ENCODE peak calls at places on chromosomes 13 and 19, in four cellular contexts. L is GM23338, T is mesenchymal stem cell, E is colonic mucosa. P is an unnamed sample.
A peak's percentile ranks its signal among the peaks of the same experiment; 100 is the strongest.

GRCh38 chr13:111269508-111269907 is 50.9 kb upstream of the TEX29 start:
- DNase-seq in E (no peak), L (peak; percentile 28), T (no peak), P (no peak)

GRCh38 chr13:50668044-50668443 is 175.4 kb downstream of the DLEU7 start:
- DNase-seq in L (no peak), E (no peak), T (no peak), P (no peak)

GRCh38 chr19:42455621-42456081 is 12.9 kb upstream of the CXCL17 start:
- DNase-seq in E (peak; percentile 82), T (no peak), L (no peak), P (no peak)

GRCh38 chr19:28424662-28425430 is 788.1 kb downstream of the UQCRFS1 start:
- DNase-seq in L (no peak), E (no peak), T (no peak), P (no peak)

GRCh38 chr19:1279782-1280341 is 4.5 kb downstream of the FAM174C start:
- DNase-seq in T (peak; percentile 85), L (peak; percentile 86), E (peak; percentile 88), P (peak; percentile 89)

GRCh38 chr13:94342436-94343242 is 136.8 kb downstream of the DCT start:
- DNase-seq in T (peak; percentile 26), E (no peak), L (no peak), P (peak; percentile 68)

GRCh38 chr13:105655046-105655445 is 880.4 kb downstream of the EFNB2 start:
- DNase-seq in T (peak; percentile 6), L (no peak), E (no peak), P (no peak)

GRCh38 chr19:41810301-41810700 is 13.9 kb downstream of the CEACAM3 start:
- DNase-seq in E (no peak), L (no peak), T (no peak), P (no peak)

GRCh38 chr19:33064117-33064777 is 441 bp downstream of the RHPN2 start:
- DNase-seq in T (peak; percentile 42), L (peak; percentile 79), E (peak; percentile 56), P (no peak)

GRCh38 chr19:19134687-19135158 is 3.6 kb downstream of the TMEM161A start:
- DNase-seq in E (peak; percentile 34), L (peak; percentile 93), T (no peak), P (no peak)

GRCh38 chr13:76019421-76020044 is 383.4 kb downstream of the LMO7 start:
- DNase-seq in L (peak; percentile 88), E (peak; percentile 23), T (no peak), P (no peak)

GRCh38 chr13:106565127-106565775 is 2.7 kb downstream of the ARGLU1 start:
- DNase-seq in E (no peak), L (no peak), T (no peak), P (no peak)

GRCh38 chr19:14507704-14508246 is 10.4 kb downstream of the DNAJB1 start:
- DNase-seq in L (no peak), T (peak; percentile 88), E (no peak), P (no peak)

GRCh38 chr13:46622918-46623256 is 69.9 kb downstream of the LRCH1 start:
- DNase-seq in L (no peak), E (peak; percentile 50), T (peak; percentile 64), P (no peak)
- H3K4me1 ChIP-seq in L (peaks cover 58% of the 10 kb centered on the region), E (peaks cover 10% of the 10 kb centered on the region), T (peaks cover 7% of the 10 kb centered on the region), P (peaks cover 11% of the 10 kb centered on the region)

DNA sequence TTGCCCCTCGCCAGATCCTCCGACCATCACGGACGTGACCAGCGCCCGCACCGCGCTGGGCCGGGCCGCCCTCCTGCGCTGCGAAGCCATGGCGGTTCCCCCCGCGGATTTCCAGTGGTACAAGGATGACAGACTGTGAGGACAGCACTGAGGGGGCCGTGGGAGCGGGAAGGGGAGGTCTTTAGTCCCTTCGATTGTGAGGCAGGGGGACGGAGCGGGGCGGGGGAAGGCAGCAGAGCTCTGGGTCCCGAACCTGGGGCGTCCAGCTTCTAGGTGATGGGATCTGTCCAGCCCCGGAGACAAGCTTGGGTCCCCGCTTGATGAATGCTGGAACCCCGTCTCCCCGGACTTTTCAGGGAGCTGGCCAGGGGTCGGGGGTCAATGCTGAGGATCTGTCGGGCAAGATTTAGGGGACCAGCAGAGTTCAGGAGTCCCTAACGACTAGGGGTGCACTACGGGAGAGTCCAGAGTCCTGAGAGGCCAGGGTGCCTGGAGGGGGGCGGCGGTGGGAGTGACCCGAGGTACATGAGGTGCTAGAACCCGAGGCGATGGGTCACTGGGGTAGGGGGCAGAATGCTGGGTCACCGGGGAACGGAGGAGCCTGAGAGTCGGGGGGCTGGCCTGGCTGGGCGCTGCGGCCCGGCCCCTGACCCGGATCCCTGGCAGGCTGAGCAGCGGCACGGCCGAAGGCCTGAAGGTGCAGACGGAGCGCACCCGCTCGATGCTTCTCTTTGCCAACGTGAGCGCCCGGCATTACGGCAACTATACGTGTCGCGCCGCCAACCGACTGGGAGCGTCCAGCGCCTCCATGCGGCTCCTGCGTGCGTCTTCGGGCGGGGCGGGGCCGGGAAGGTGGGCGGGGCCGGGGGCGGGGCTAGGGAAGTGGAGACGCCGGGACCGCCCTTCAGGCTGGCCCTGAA is 14.6 kb downstream of the VSIG10L start:
- DNase-seq in T (peak; percentile 51), L (peak; percentile 92), E (peak; percentile 61), P (no peak)
- H3K4me1 ChIP-seq in T (no peaks in the 10 kb centered on the region), L (peaks cover 10% of the 10 kb centered on the region), E (no peaks in the 10 kb centered on the region), P (peaks cover 3% of the 10 kb centered on the region)

GRCh38 chr19:49210108-49210900 is 52.7 kb downstream of the TRPM4 start:
- DNase-seq in T (peak; percentile 16), L (peak; percentile 98), E (peak; percentile 35), P (no peak)

GRCh38 chr19:49214701-49215100 is 57.1 kb downstream of the TRPM4 start:
- DNase-seq in L (no peak), E (no peak), T (no peak), P (no peak)

GRCh38 chr19:49213791-49214190 is 56.2 kb downstream of the TRPM4 start:
- DNase-seq in L (peak; percentile 80), E (no peak), T (no peak), P (no peak)

GRCh38 chr19:49210901-49211451 is 53.4 kb downstream of the TRPM4 start:
- DNase-seq in E (no peak), L (peak; percentile 62), T (no peak), P (no peak)

DNA sequence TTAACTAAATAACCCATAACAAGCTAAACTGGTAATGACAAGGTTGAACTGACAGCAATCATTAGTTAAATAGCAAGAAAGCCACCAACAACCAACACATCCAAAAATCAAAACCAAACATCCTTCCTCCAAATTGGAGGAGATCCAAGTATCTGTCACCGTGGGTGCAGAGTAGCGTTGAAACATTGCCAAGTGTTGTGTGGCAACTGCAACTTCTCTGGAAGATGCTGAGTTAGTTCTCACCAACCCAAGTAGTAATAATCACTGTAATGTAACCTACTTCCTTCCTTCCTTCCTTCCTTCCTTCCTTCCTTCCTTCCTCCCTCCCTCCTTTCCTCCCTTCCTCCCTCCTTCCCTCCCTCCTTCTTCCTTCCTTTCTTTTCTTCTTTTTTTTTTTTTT is 54.7 kb downstream of the TRPM4 start:
- DNase-seq in E (no peak), L (no peak), T (no peak), P (no peak)
- H3K4me1 ChIP-seq in E (no peaks in the 10 kb centered on the region), L (peaks cover 8% of the 10 kb centered on the region), T (peaks cover 6% of the 10 kb centered on the region), P (peaks cover 3% of the 10 kb centered on the region)

DNA sequence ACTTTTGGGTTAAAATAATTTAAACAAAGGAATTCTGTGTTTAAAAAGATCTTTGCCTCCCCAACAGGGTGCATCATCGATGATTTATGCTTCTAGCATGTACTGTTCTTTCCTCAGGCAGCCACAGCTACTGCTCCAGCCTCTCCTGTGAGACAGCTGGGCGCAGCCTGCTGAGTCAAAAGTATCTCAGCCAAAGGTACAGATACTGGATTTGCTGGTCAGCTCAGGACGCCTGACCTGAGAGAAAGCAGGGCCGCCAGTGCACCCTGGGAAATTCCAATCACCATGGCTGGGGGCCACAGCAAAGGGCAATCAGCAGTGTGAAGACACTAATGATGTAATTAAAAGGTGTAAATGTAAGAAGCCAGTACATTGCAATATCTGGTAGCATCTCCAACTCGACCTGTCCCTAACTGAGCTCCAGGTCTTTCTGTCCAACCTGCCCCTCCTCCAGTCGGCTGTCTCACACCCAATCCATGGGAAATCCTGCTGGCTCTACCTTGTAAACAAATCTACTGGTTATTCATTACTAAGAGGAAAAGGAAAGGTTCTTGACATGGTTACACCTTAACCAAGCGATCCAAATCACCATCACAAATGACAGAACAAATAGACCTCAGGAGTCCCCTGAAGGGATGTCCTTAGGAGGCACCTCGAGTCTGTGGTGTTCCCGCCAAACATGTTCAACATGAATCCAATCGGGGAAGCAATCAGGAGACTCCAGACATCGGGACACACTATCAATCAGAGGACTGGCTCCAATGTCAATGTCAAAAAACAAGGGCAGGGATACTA is 7.3 kb downstream of the OPA3 start:
- DNase-seq in T (peak; percentile 93), L (peak; percentile 54), E (peak; percentile 70), P (no peak)
- H3K4me1 ChIP-seq in T (peaks cover 20% of the 10 kb centered on the region), L (peaks cover 22% of the 10 kb centered on the region), E (peaks cover 8% of the 10 kb centered on the region), P (no peaks in the 10 kb centered on the region)

GRCh38 chr19:4385291-4386037 is 14.9 kb downstream of the SH3GL1 start:
- DNase-seq in E (no peak), L (no peak), T (no peak), P (no peak)
- H3K4me1 ChIP-seq in E (peaks cover 5% of the 10 kb centered on the region), L (peaks cover 9% of the 10 kb centered on the region), T (peaks cover 45% of the 10 kb centered on the region), P (peaks cover 24% of the 10 kb centered on the region)

GRCh38 chr13:28447206-28447605 is 47.7 kb downstream of the FLT1 start:
- DNase-seq in L (no peak), T (no peak), E (no peak), P (no peak)
- H3K4me1 ChIP-seq in L (peaks cover 7% of the 10 kb centered on the region), T (no peaks in the 10 kb centered on the region), E (no peaks in the 10 kb centered on the region), P (no peaks in the 10 kb centered on the region)

P was measured in ascending aorta.